ENCODE peak calls at places on chromosomes 4 and X, in four cellular contexts. O, X, K and G are unnamed samples.

GRCh38 chrX:47030339-47030738 is 47.9 kb upstream of the RGN start:
- DNase-seq in O (peak; percentile 2), X (peak; percentile 53), K (peak; percentile 41), G (peak; percentile 46)

GRCh38 chrX:131895002-131895401 is 128.1 kb upstream of the STK26 start:
- DNase-seq in O (no peak), X (no peak), K (no peak), G (no peak)

GRCh38 chrX:20144491-20144890 is 2.9 kb upstream of the EIF1AX start:
- DNase-seq in O (no peak), X (no peak), K (no peak), G (no peak)

GRCh38 chrX:25721564-25721963 is 416.6 kb upstream of the MAGEB18 start:
- DNase-seq in O (no peak), X (peak; percentile 1), K (no peak), G (peak; percentile 18)

GRCh38 chr4:122412547-122412946 is 33.7 kb downstream of the ADAD1 start:
- DNase-seq in O (no peak), X (no peak), K (no peak), G (no peak)

GRCh38 chr4:162229670-162230069 is 65.9 kb upstream of the FSTL5 start:
- DNase-seq in O (no peak), X (no peak), K (no peak), G (peak; percentile 3)

GRCh38 chr4:128483816-128484215 is 196.2 kb upstream of the PGRMC2 start:
- DNase-seq in O (no peak), X (no peak), K (peak; percentile 44), G (no peak)

GRCh38 chr4:74891037-74891436 is 41.9 kb upstream of the PARM1 start:
- DNase-seq in O (no peak), X (peak; percentile 40), K (no peak), G (no peak)

GRCh38 chr4:3655485-3656429 is 110.4 kb upstream of the ADRA2C start:
- DNase-seq in O (no peak), X (no peak), K (no peak), G (no peak)

GRCh38 chrX:34629572-34629971 is 27.5 kb downstream of the TMEM47 start:
- DNase-seq in O (no peak), X (no peak), K (no peak), G (no peak)

DNA sequence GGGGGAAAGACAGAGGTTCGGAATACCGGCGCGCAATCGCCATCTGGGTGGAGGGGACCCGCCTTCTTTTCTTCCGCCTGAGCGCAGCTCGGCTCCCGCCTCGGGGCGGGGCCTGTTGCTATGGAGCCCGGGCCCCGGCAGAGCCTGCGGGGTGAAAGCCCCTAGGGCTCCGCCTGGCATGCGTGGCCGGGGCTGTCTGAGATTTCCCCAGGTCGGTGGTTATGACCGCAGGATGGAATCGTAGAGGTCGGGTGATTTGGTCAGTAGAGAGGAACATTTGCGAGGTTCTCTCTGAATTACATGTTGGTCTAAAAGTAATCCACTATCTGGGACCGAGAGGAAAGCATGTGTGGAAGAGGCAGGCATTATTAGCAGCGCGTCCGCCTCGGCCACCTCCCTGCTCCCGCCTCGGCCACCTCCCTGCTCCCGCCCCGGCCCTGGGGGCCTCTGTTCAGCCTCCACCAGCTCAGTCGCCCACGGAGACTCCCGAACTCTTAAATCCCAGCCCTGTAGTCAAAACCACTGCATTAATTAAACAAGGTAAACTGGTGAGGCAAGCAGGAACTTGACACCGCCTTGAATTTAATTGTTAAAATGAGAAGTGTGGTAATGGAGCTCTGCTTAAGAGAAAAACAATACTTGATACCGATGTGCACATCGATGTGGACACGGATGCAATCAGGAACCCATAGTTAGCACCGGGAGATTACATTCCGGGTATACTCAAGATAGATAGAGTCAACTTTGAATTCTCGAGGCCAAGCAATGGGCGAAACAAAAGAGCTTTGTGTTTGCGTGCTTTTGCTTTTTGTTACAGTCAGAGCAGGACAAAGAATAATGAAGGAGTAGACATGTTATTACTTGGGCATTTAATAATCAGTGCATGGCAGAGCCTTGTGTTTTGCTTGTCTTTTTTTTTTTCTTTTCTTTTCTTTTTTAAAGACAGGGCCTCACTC is 45.2 kb downstream of the TRIM2 start:
- DNase-seq in O (peak; percentile 41), X (peak; percentile 52), K (peak; percentile 94), G (no peak)
- TF ChIP-seq PBX3 in O (no peak), X (no peak), K (no peak), G (no peak)

GRCh38 chr4:22167201-22167600 is 218.6 kb upstream of the KCNIP4 start:
- DNase-seq in O (no peak), X (no peak), K (no peak), G (no peak)
- TF ChIP-seq PBX3 in O (no peak), X (no peak), K (no peak), G (no peak)

DNA sequence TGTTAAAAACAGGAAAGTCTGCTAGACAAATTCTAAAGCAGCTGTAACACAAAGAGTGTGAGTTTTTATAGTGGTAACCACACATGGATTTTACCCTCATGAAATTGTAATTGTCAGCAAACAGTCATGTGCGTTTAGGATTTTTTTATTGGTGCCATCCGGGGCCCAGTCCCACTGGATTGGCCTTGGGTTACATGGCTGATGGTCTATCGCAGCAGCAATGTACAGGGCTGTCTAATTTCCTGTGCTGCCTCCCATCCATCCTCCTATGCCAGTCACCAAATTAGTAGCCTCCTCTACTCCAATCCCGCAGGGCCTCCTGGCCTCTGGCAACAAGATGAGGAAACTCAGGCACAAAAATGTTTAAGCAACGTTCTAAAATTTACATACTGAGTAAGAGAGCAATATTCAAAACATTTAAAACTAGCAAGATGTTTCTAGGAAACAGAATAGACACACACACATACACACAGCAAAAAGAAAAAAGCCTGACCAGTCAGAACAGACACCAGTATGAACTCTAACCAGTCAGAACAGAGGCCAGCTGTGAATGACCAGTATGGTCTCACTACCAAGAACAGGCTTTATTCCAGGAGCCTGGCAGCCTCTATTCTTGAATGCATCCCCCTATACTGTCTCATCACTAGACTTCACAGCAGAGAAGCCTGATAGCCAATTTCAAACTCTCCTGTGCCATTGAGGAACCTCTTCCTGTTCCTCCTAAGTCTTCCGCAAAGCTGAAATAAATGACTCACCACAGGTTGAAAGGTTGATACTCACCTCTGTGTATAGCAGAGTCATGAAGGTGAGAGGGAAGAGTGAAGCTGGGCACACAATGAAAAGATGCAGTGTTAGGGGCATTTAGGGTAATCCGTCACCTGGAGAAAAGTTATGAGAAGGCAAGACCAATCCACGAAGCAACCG is 42.6 kb downstream of the CHRNA9 start:
- DNase-seq in O (no peak), X (no peak), K (no peak), G (no peak)
- TF ChIP-seq PBX3 in O (no peak), X (no peak), K (no peak), G (no peak)

GRCh38 chr4:76681996-76682395 is 215.9 kb downstream of the SOWAHB start:
- DNase-seq in O (no peak), X (no peak), K (no peak), G (no peak)

GRCh38 chr4:76677571-76678326 is 220.2 kb downstream of the SOWAHB start:
- DNase-seq in O (no peak), X (no peak), K (no peak), G (no peak)

GRCh38 chr4:76679691-76680090 is 218.3 kb downstream of the SOWAHB start:
- DNase-seq in O (no peak), X (no peak), K (no peak), G (no peak)

GRCh38 chr4:76683154-76683553 is 214.8 kb downstream of the SOWAHB start:
- DNase-seq in O (no peak), X (no peak), K (no peak), G (no peak)

GRCh38 chr4:76680934-76681333 is 217.0 kb downstream of the SOWAHB start:
- DNase-seq in O (no peak), X (no peak), K (no peak), G (no peak)
- TF ChIP-seq PBX3 in O (no peak), X (no peak), K (no peak), G (no peak)